ENCODE peak calls at places on chromosome 22, in five cellular contexts. Z is stimulated activated CD4-positive, alpha-beta T cell treated with anti-CD3 and anti-CD28 coated beads, Interleukin-15, amount 100 ng/mL, for 24 hours; K is cardiac fibroblast; H is T-cell; F is NCI-H1092 treated with DMSO at 0.1 percent for 48 hours. E is an unnamed sample.

GRCh38 chr22:38218661-38219331 is 17.0 kb downstream of the MAFF start:
- DNase-seq in Z (peak; percentile 76), K (peak; percentile 97), H (peak; percentile 17), F (no peak), E (no peak)

GRCh38 chr22:49269928-49270327 is 557.7 kb downstream of the BRD1 start:
- DNase-seq in Z (no peak), K (no peak), H (no peak), F (no peak), E (no peak)

GRCh38 chr22:40449676-40450035 is 79.3 kb downstream of the SGSM3 start:
- DNase-seq in Z (no peak), K (peak; percentile 49), H (no peak), F (no peak), E (no peak)

GRCh38 chr22:42933783-42934144 is 76.7 kb upstream of the ARFGAP3 start:
- DNase-seq in Z (no peak), K (peak; percentile 96), H (no peak), F (no peak), E (no peak)

GRCh38 chr22:43833286-43834240 is 21.5 kb upstream of the EFCAB6 start:
- DNase-seq in Z (no peak), K (no peak), H (no peak), F (no peak), E (no peak)

GRCh38 chr22:39179841-39180335 is 27.4 kb upstream of the CBX7 start:
- DNase-seq in Z (no peak), K (no peak), H (no peak), F (no peak), E (peak; percentile 47)

GRCh38 chr22:37492428-37493344 is 6.5 kb upstream of the MFNG start:
- DNase-seq in Z (peak; percentile 72), K (peak; percentile 63), H (peak; percentile 52), F (no peak), E (peak; percentile 30)

GRCh38 chr22:50548913-50549790 is 3.5 kb downstream of the KLHDC7B start:
- DNase-seq in Z (no peak), K (no peak), H (no peak), F (no peak), E (no peak)

GRCh38 chr22:23904855-23905254 is 10.7 kb downstream of the MIF start:
- DNase-seq in Z (no peak), K (no peak), H (no peak), F (no peak), E (peak; percentile 48)

GRCh38 chr22:50192825-50193204 is 7.1 kb downstream of the TRABD start:
- DNase-seq in Z (no peak), K (no peak), H (peak; percentile 64), F (no peak), E (peak; percentile 29)

GRCh38 chr22:46480396-46480795 is 57.0 kb downstream of the CELSR1 start:
- DNase-seq in Z (no peak), K (no peak), H (no peak), F (no peak), E (no peak)

GRCh38 chr22:19886605-19887250 is 32.1 kb upstream of the GNB1L start:
- DNase-seq in Z (peak; percentile 40), K (peak; percentile 72), H (no peak), F (no peak), E (no peak)

GRCh38 chr22:44700456-44700855 is 1.5 kb upstream of the PRR5 start:
- DNase-seq in Z (no peak), K (no peak), H (no peak), F (no peak), E (no peak)

GRCh38 chr22:44882226-44882905 is 127.4 kb downstream of the PHF21B start:
- DNase-seq in Z (no peak), K (no peak), H (no peak), F (no peak), E (no peak)

GRCh38 chr22:24285245-24285644 is 14.6 kb downstream of the SPECC1L start:
- DNase-seq in Z (peak; percentile 12), K (no peak), H (no peak), F (no peak), E (no peak)

GRCh38 chr22:43996170-43996980 is 27.7 kb upstream of the PARVB start:
- DNase-seq in Z (peak; percentile 80), K (no peak), H (peak; percentile 63), F (no peak), E (no peak)

GRCh38 chr22:27460596-27461347 is 340.8 kb downstream of the MN1 start:
- DNase-seq in Z (no peak), K (peak; percentile 56), H (no peak), F (no peak), E (no peak)

GRCh38 chr22:36986242-36986821 is 32.9 kb downstream of the TST start:
- DNase-seq in Z (peak; percentile 73), K (peak; percentile 42), H (peak; percentile 7), F (no peak), E (no peak)

GRCh38 chr22:48277868-48278581 is 1515.6 kb downstream of the TBC1D22A start:
- DNase-seq in Z (no peak), K (no peak), H (no peak), F (no peak), E (no peak)

GRCh38 chr22:30362632-30363281 is 6.0 kb downstream of the CCDC157 start:
- DNase-seq in Z (no peak), K (no peak), H (no peak), F (no peak), E (peak; percentile 29)

GRCh38 chr22:22786301-22787115 is 101.1 kb upstream of the IGLL5 start:
- DNase-seq in Z (no peak), K (no peak), H (no peak), F (peak; percentile 39), E (peak; percentile 79)

GRCh38 chr22:31857247-31857646 is 87.1 kb upstream of the YWHAH start:
- DNase-seq in Z (no peak), K (no peak), H (no peak), F (peak; percentile 74), E (peak; percentile 97)

GRCh38 chr22:44634426-44635321 is 67.3 kb upstream of the PRR5 start:
- DNase-seq in Z (no peak), K (no peak), H (no peak), F (no peak), E (no peak)

GRCh38 chr22:29337631-29338284 is 22.3 kb upstream of the RASL10A start:
- DNase-seq in Z (no peak), K (no peak), H (no peak), F (no peak), E (no peak)

GRCh38 chr22:23243006-23243573 is 62.8 kb downstream of the BCR start:
- DNase-seq in Z (peak; percentile 81), K (no peak), H (peak; percentile 68), F (no peak), E (no peak)

GRCh38 chr22:32632650-32633049 is 158.0 kb downstream of the FBXO7 start:
- DNase-seq in Z (no peak), K (no peak), H (no peak), F (no peak), E (no peak)

GRCh38 chr22:26892401-26893033 is 235.1 kb downstream of the MIAT start:
- DNase-seq in Z (no peak), K (no peak), H (no peak), F (peak; percentile 95), E (peak; percentile 84)

GRCh38 chr22:27749597-27750225 is 51.8 kb downstream of the MN1 start:
- DNase-seq in Z (no peak), K (peak; percentile 20), H (no peak), F (no peak), E (no peak)

GRCh38 chr22:41752011-41752975 is 48.2 kb upstream of the CCDC134 start:
- DNase-seq in Z (no peak), K (no peak), H (no peak), F (no peak), E (no peak)